ENCODE peak calls at places on chromosomes 13 and 19, in nine cellular contexts. One of them, this sample, is unnamed.

GRCh38 chr19:5615756-5616327 is 6.7 kb downstream of the SAFB2 start:
- DNase-seq in CD4-positive, CD25-positive, alpha-beta regulatory T cell: no peak
- DNase-seq in Panc1: no peak
- DNase-seq in RWPE1: no peak
- DNase-seq in hepatocyte: no peak
- DNase-seq in WERI-Rb-1: no peak
- DNase-seq in CD4-positive, alpha-beta memory T cell: no peak
- DNase-seq in Karpas-422: no peak
- DNase-seq in tibial nerve: no peak
- DNase-seq in this sample: no peak

GRCh38 chr19:46279177-46279576 is 17.7 kb upstream of the HIF3A start:
- DNase-seq in CD4-positive, CD25-positive, alpha-beta regulatory T cell: no peak
- DNase-seq in Karpas-422: no peak
- DNase-seq in RWPE1: no peak
- DNase-seq in hepatocyte: no peak
- DNase-seq in Panc1: no peak
- DNase-seq in tibial nerve: no peak
- DNase-seq in CD4-positive, alpha-beta memory T cell: no peak
- DNase-seq in WERI-Rb-1: no peak
- DNase-seq in this sample: no peak

GRCh38 chr19:3346677-3347353 is 19.6 kb upstream of the NFIC start:
- DNase-seq in tibial nerve: peak
- DNase-seq in Panc1: no peak
- DNase-seq in hepatocyte: no peak
- DNase-seq in CD4-positive, CD25-positive, alpha-beta regulatory T cell: no peak
- DNase-seq in WERI-Rb-1: no peak
- DNase-seq in CD4-positive, alpha-beta memory T cell: no peak
- DNase-seq in RWPE1: no peak
- DNase-seq in Karpas-422: no peak
- DNase-seq in this sample: peak

GRCh38 chr19:15154002-15154612 is 46.7 kb downstream of the NOTCH3 start:
- DNase-seq in hepatocyte: peak
- DNase-seq in CD4-positive, alpha-beta memory T cell: no peak
- DNase-seq in WERI-Rb-1: peak
- DNase-seq in Karpas-422: peak
- DNase-seq in Panc1: no peak
- DNase-seq in CD4-positive, CD25-positive, alpha-beta regulatory T cell: no peak
- DNase-seq in RWPE1: peak
- DNase-seq in tibial nerve: peak
- DNase-seq in this sample: peak

GRCh38 chr13:99380921-99381645 is 73.9 kb upstream of the GPR183 start:
- DNase-seq in RWPE1: no peak
- DNase-seq in hepatocyte: no peak
- DNase-seq in CD4-positive, CD25-positive, alpha-beta regulatory T cell: peak
- DNase-seq in WERI-Rb-1: no peak
- DNase-seq in Karpas-422: no peak
- DNase-seq in CD4-positive, alpha-beta memory T cell: peak
- DNase-seq in Panc1: no peak
- DNase-seq in tibial nerve: no peak
- DNase-seq in this sample: no peak

GRCh38 chr13:74288361-74288911 is 154.2 kb upstream of the KLF12 start:
- DNase-seq in CD4-positive, alpha-beta memory T cell: no peak
- DNase-seq in Panc1: no peak
- DNase-seq in tibial nerve: no peak
- DNase-seq in CD4-positive, CD25-positive, alpha-beta regulatory T cell: no peak
- DNase-seq in hepatocyte: peak
- DNase-seq in Karpas-422: peak
- DNase-seq in WERI-Rb-1: no peak
- DNase-seq in RWPE1: no peak
- DNase-seq in this sample: no peak

GRCh38 chr13:26831336-26831908 is 70.8 kb upstream of the GPR12 start:
- DNase-seq in Karpas-422: no peak
- DNase-seq in WERI-Rb-1: no peak
- DNase-seq in Panc1: no peak
- DNase-seq in CD4-positive, CD25-positive, alpha-beta regulatory T cell: no peak
- DNase-seq in hepatocyte: no peak
- DNase-seq in CD4-positive, alpha-beta memory T cell: no peak
- DNase-seq in tibial nerve: no peak
- DNase-seq in RWPE1: no peak
- DNase-seq in this sample: no peak

GRCh38 chr19:413756-414420 is 4.9 kb upstream of the C2CD4C start:
- DNase-seq in CD4-positive, CD25-positive, alpha-beta regulatory T cell: no peak
- DNase-seq in CD4-positive, alpha-beta memory T cell: no peak
- DNase-seq in Karpas-422: no peak
- DNase-seq in WERI-Rb-1: no peak
- DNase-seq in RWPE1: no peak
- DNase-seq in Panc1: no peak
- DNase-seq in hepatocyte: no peak
- DNase-seq in tibial nerve: no peak
- DNase-seq in this sample: no peak

GRCh38 chr13:99687728-99688397 is 186.6 kb downstream of the TM9SF2 start:
- DNase-seq in Panc1: no peak
- DNase-seq in WERI-Rb-1: no peak
- DNase-seq in CD4-positive, CD25-positive, alpha-beta regulatory T cell: no peak
- DNase-seq in RWPE1: no peak
- DNase-seq in tibial nerve: no peak
- DNase-seq in CD4-positive, alpha-beta memory T cell: no peak
- DNase-seq in hepatocyte: no peak
- DNase-seq in Karpas-422: no peak
- DNase-seq in this sample: no peak

GRCh38 chr13:106246817-106247216 is 288.6 kb downstream of the EFNB2 start:
- DNase-seq in WERI-Rb-1: no peak
- DNase-seq in tibial nerve: no peak
- DNase-seq in hepatocyte: no peak
- DNase-seq in CD4-positive, CD25-positive, alpha-beta regulatory T cell: no peak
- DNase-seq in RWPE1: no peak
- DNase-seq in Karpas-422: no peak
- DNase-seq in CD4-positive, alpha-beta memory T cell: no peak
- DNase-seq in Panc1: no peak
- DNase-seq in this sample: no peak

GRCh38 chr19:38657633-38658222 is 10.3 kb downstream of the ACTN4 start:
- DNase-seq in CD4-positive, alpha-beta memory T cell: peak
- DNase-seq in Panc1: peak
- DNase-seq in Karpas-422: no peak
- DNase-seq in RWPE1: peak
- DNase-seq in hepatocyte: peak
- DNase-seq in CD4-positive, CD25-positive, alpha-beta regulatory T cell: peak
- DNase-seq in WERI-Rb-1: no peak
- DNase-seq in tibial nerve: no peak
- DNase-seq in this sample: no peak

GRCh38 chr19:3046621-3047306 is 15.5 kb downstream of the TLE5 start:
- DNase-seq in RWPE1: no peak
- DNase-seq in Panc1: no peak
- DNase-seq in CD4-positive, alpha-beta memory T cell: no peak
- DNase-seq in CD4-positive, CD25-positive, alpha-beta regulatory T cell: no peak
- DNase-seq in Karpas-422: no peak
- DNase-seq in tibial nerve: peak
- DNase-seq in hepatocyte: peak
- DNase-seq in WERI-Rb-1: peak
- DNase-seq in this sample: no peak

GRCh38 chr19:46913852-46914430 is 53.1 kb downstream of the ARHGAP35 start:
- DNase-seq in RWPE1: no peak
- DNase-seq in WERI-Rb-1: no peak
- DNase-seq in CD4-positive, CD25-positive, alpha-beta regulatory T cell: peak
- DNase-seq in hepatocyte: no peak
- DNase-seq in tibial nerve: no peak
- DNase-seq in Panc1: no peak
- DNase-seq in Karpas-422: no peak
- DNase-seq in CD4-positive, alpha-beta memory T cell: no peak
- DNase-seq in this sample: no peak

GRCh38 chr13:20291037-20291436 is 58.9 kb upstream of the GJB6 start:
- DNase-seq in hepatocyte: no peak
- DNase-seq in tibial nerve: no peak
- DNase-seq in Karpas-422: peak
- DNase-seq in CD4-positive, CD25-positive, alpha-beta regulatory T cell: no peak
- DNase-seq in Panc1: no peak
- DNase-seq in WERI-Rb-1: no peak
- DNase-seq in RWPE1: no peak
- DNase-seq in CD4-positive, alpha-beta memory T cell: no peak
- DNase-seq in this sample: no peak

GRCh38 chr13:111953546-111954178 is 113.3 kb upstream of the SOX1 start:
- DNase-seq in WERI-Rb-1: no peak
- DNase-seq in Karpas-422: no peak
- DNase-seq in CD4-positive, alpha-beta memory T cell: no peak
- DNase-seq in Panc1: no peak
- DNase-seq in hepatocyte: no peak
- DNase-seq in RWPE1: no peak
- DNase-seq in CD4-positive, CD25-positive, alpha-beta regulatory T cell: no peak
- DNase-seq in tibial nerve: no peak
- DNase-seq in this sample: no peak

GRCh38 chr19:10318807-10319426 is 3.1 kb upstream of the FDX2 start:
- DNase-seq in CD4-positive, CD25-positive, alpha-beta regulatory T cell: no peak
- DNase-seq in Karpas-422: no peak
- DNase-seq in WERI-Rb-1: no peak
- DNase-seq in Panc1: no peak
- DNase-seq in RWPE1: no peak
- DNase-seq in tibial nerve: no peak
- DNase-seq in hepatocyte: no peak
- DNase-seq in CD4-positive, alpha-beta memory T cell: no peak
- DNase-seq in this sample: no peak

GRCh38 chr19:10316229-10317044 is 622 bp upstream of the FDX2 start:
- DNase-seq in RWPE1: no peak
- DNase-seq in Karpas-422: no peak
- DNase-seq in tibial nerve: no peak
- DNase-seq in CD4-positive, CD25-positive, alpha-beta regulatory T cell: no peak
- DNase-seq in CD4-positive, alpha-beta memory T cell: no peak
- DNase-seq in WERI-Rb-1: peak
- DNase-seq in hepatocyte: no peak
- DNase-seq in Panc1: no peak
- DNase-seq in this sample: peak

GRCh38 chr19:10317045-10317856 is 1.4 kb upstream of the FDX2 start:
- DNase-seq in Panc1: no peak
- DNase-seq in CD4-positive, alpha-beta memory T cell: no peak
- DNase-seq in WERI-Rb-1: no peak
- DNase-seq in Karpas-422: no peak
- DNase-seq in tibial nerve: no peak
- DNase-seq in hepatocyte: no peak
- DNase-seq in CD4-positive, CD25-positive, alpha-beta regulatory T cell: no peak
- DNase-seq in RWPE1: no peak
- DNase-seq in this sample: no peak

GRCh38 chr19:10315335-10316214 is at the start of gene FDX2:
- DNase-seq in WERI-Rb-1: peak
- DNase-seq in tibial nerve: peak
- DNase-seq in hepatocyte: peak
- DNase-seq in Karpas-422: peak
- DNase-seq in CD4-positive, alpha-beta memory T cell: peak
- DNase-seq in Panc1: no peak
- DNase-seq in CD4-positive, CD25-positive, alpha-beta regulatory T cell: peak
- DNase-seq in RWPE1: peak
- DNase-seq in this sample: peak

GRCh38 chr19:10317857-10318462 is 2.1 kb upstream of the FDX2 start:
- DNase-seq in RWPE1: no peak
- DNase-seq in CD4-positive, alpha-beta memory T cell: no peak
- DNase-seq in Panc1: no peak
- DNase-seq in WERI-Rb-1: no peak
- DNase-seq in hepatocyte: no peak
- DNase-seq in Karpas-422: no peak
- DNase-seq in CD4-positive, CD25-positive, alpha-beta regulatory T cell: no peak
- DNase-seq in tibial nerve: no peak
- DNase-seq in this sample: no peak
- H3K27ac ChIP-seq in RWPE1: peak
- H3K27ac ChIP-seq in CD4-positive, alpha-beta memory T cell: no peak
- H3K27ac ChIP-seq in Panc1: no peak
- H3K27ac ChIP-seq in WERI-Rb-1: no peak
- H3K27ac ChIP-seq in hepatocyte: no peak
- H3K27ac ChIP-seq in Karpas-422: no peak
- H3K27ac ChIP-seq in CD4-positive, CD25-positive, alpha-beta regulatory T cell: no peak
- H3K27ac ChIP-seq in tibial nerve: no peak
- H3K27ac ChIP-seq in this sample: no peak

DNA sequence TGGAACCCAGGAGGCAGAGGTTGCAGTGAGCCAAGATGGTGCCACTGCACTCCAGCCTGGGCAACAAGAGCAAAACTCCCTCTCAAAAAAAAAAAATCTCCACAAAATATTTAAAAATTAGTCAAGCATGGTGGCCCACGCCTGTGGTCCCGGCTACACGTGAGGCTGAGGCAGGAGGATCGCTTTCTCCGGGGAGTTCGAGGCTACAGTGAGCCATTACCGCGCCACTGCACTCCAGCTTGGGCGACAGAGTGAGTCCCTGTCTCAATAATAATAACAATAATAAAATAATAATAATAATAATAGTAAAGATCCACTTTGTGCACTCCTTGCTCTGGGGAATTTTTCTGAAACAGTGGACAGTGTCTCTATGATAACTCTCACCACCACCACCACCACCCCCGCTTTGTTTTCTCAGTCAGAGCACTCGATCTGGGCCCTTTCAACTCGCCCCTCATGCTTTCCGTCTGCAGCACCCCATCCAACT is 8.7 kb downstream of the NAPSA start:
- DNase-seq in Karpas-422: no peak
- DNase-seq in Panc1: no peak
- DNase-seq in CD4-positive, alpha-beta memory T cell: no peak
- DNase-seq in CD4-positive, CD25-positive, alpha-beta regulatory T cell: no peak
- DNase-seq in RWPE1: no peak
- DNase-seq in WERI-Rb-1: no peak
- DNase-seq in hepatocyte: no peak
- DNase-seq in tibial nerve: no peak
- DNase-seq in this sample: no peak
- H3K27ac ChIP-seq in Karpas-422: no peak
- H3K27ac ChIP-seq in Panc1: no peak
- H3K27ac ChIP-seq in CD4-positive, alpha-beta memory T cell: peak
- H3K27ac ChIP-seq in CD4-positive, CD25-positive, alpha-beta regulatory T cell: peak
- H3K27ac ChIP-seq in RWPE1: peak
- H3K27ac ChIP-seq in WERI-Rb-1: no peak
- H3K27ac ChIP-seq in hepatocyte: no peak
- H3K27ac ChIP-seq in tibial nerve: peak
- H3K27ac ChIP-seq in this sample: peak

GRCh38 chr19:45142016-45142727 is 18.6 kb downstream of the NKPD1 start:
- DNase-seq in hepatocyte: no peak
- DNase-seq in Panc1: no peak
- DNase-seq in RWPE1: no peak
- DNase-seq in CD4-positive, CD25-positive, alpha-beta regulatory T cell: no peak
- DNase-seq in WERI-Rb-1: no peak
- DNase-seq in Karpas-422: no peak
- DNase-seq in CD4-positive, alpha-beta memory T cell: no peak
- DNase-seq in tibial nerve: no peak
- DNase-seq in this sample: no peak
- H3K27ac ChIP-seq in hepatocyte: no peak
- H3K27ac ChIP-seq in Panc1: no peak
- H3K27ac ChIP-seq in RWPE1: peak
- H3K27ac ChIP-seq in CD4-positive, CD25-positive, alpha-beta regulatory T cell: no peak
- H3K27ac ChIP-seq in WERI-Rb-1: no peak
- H3K27ac ChIP-seq in Karpas-422: no peak
- H3K27ac ChIP-seq in CD4-positive, alpha-beta memory T cell: no peak
- H3K27ac ChIP-seq in tibial nerve: no peak
- H3K27ac ChIP-seq in this sample: no peak

DNA sequence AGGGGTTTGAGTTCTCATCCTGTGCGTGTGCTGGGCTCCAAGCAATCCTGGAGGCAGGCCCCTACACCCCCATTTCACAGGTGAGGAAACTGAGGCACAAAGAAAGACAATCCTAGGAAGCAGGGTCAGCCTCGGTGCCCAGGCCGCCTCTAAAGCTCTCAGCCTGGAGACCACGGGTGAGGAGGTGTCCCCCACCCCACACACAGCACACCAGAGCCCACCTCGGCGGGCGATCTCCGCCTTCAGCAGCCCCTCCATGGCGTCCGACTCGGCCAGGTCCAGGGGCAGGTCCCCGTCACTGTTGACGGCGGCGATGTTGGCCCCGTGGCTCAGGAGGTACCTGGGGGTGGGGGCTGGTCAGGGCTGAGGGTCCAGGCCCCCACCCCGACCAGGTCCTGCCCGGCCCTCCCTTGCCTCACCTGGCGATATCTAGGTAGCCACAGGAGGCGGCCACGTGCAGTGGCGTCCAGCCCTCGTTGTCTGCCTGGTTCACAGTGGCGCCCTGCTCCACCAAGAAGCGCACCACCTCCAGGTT is 5.1 kb downstream of the PPP1R12C start:
- DNase-seq in CD4-positive, CD25-positive, alpha-beta regulatory T cell: no peak
- DNase-seq in tibial nerve: no peak
- DNase-seq in Karpas-422: no peak
- DNase-seq in Panc1: no peak
- DNase-seq in RWPE1: no peak
- DNase-seq in hepatocyte: peak
- DNase-seq in WERI-Rb-1: no peak
- DNase-seq in CD4-positive, alpha-beta memory T cell: no peak
- DNase-seq in this sample: no peak
- H3K27ac ChIP-seq in CD4-positive, CD25-positive, alpha-beta regulatory T cell: no peak
- H3K27ac ChIP-seq in tibial nerve: peak
- H3K27ac ChIP-seq in Karpas-422: peak
- H3K27ac ChIP-seq in Panc1: no peak
- H3K27ac ChIP-seq in RWPE1: no peak
- H3K27ac ChIP-seq in hepatocyte: peak
- H3K27ac ChIP-seq in WERI-Rb-1: no peak
- H3K27ac ChIP-seq in CD4-positive, alpha-beta memory T cell: no peak
- H3K27ac ChIP-seq in this sample: no peak

This sample was measured in testis.